ENCODE peak calls at places on chromosomes 2 and 18, in nine cellular contexts. One of them, this sample, is unnamed.

GRCh38 chr2:67294218-67294617 is 102.9 kb upstream of the ETAA1 start:
- DNase-seq in brain microvascular endothelial cell: no peak
- DNase-seq in activated CD4-positive, alpha-beta T cell treated with anti-CD3 and anti-CD28 coated beads, Interleukin-2, amount 10 ng/mL, durations not matched to agents 7 days and 5 days: no peak
- DNase-seq in stimulated activated CD8-positive, alpha-beta memory T cell treated with anti-CD3 and anti-CD28 coated beads, Interleukin-4, amount 100 ng/mL, for 1 hour: no peak
- DNase-seq in ACHN: no peak
- DNase-seq in T-helper 9 cell: no peak
- DNase-seq in glomerular endothelial cell: no peak
- DNase-seq in stimulated activated CD4-positive, alpha-beta T cell treated with anti-CD3 and anti-CD28 coated beads, TNF-alpha, amount 100 ng/mL, for 24 hours: no peak
- DNase-seq in GM19239: no peak
- DNase-seq in this sample: no peak

GRCh38 chr2:217934321-217935131 is 68.3 kb downstream of the TNS1 start:
- DNase-seq in activated CD4-positive, alpha-beta T cell treated with anti-CD3 and anti-CD28 coated beads, Interleukin-2, amount 10 ng/mL, durations not matched to agents 7 days and 5 days: no peak
- DNase-seq in T-helper 9 cell: no peak
- DNase-seq in ACHN: peak; percentile 86
- DNase-seq in stimulated activated CD4-positive, alpha-beta T cell treated with anti-CD3 and anti-CD28 coated beads, TNF-alpha, amount 100 ng/mL, for 24 hours: no peak
- DNase-seq in stimulated activated CD8-positive, alpha-beta memory T cell treated with anti-CD3 and anti-CD28 coated beads, Interleukin-4, amount 100 ng/mL, for 1 hour: no peak
- DNase-seq in brain microvascular endothelial cell: peak; percentile 95
- DNase-seq in GM19239: no peak
- DNase-seq in glomerular endothelial cell: no peak
- DNase-seq in this sample: peak; percentile 93

GRCh38 chr2:219912530-219912929 is 285.1 kb downstream of the SLC4A3 start:
- DNase-seq in activated CD4-positive, alpha-beta T cell treated with anti-CD3 and anti-CD28 coated beads, Interleukin-2, amount 10 ng/mL, durations not matched to agents 7 days and 5 days: no peak
- DNase-seq in T-helper 9 cell: no peak
- DNase-seq in ACHN: no peak
- DNase-seq in GM19239: no peak
- DNase-seq in brain microvascular endothelial cell: peak; percentile 46
- DNase-seq in stimulated activated CD8-positive, alpha-beta memory T cell treated with anti-CD3 and anti-CD28 coated beads, Interleukin-4, amount 100 ng/mL, for 1 hour: no peak
- DNase-seq in stimulated activated CD4-positive, alpha-beta T cell treated with anti-CD3 and anti-CD28 coated beads, TNF-alpha, amount 100 ng/mL, for 24 hours: no peak
- DNase-seq in glomerular endothelial cell: no peak
- DNase-seq in this sample: peak; percentile 5

GRCh38 chr18:4839639-4840038 is 357.4 kb downstream of the AKAIN1 start:
- DNase-seq in GM19239: no peak
- DNase-seq in stimulated activated CD8-positive, alpha-beta memory T cell treated with anti-CD3 and anti-CD28 coated beads, Interleukin-4, amount 100 ng/mL, for 1 hour: no peak
- DNase-seq in stimulated activated CD4-positive, alpha-beta T cell treated with anti-CD3 and anti-CD28 coated beads, TNF-alpha, amount 100 ng/mL, for 24 hours: no peak
- DNase-seq in activated CD4-positive, alpha-beta T cell treated with anti-CD3 and anti-CD28 coated beads, Interleukin-2, amount 10 ng/mL, durations not matched to agents 7 days and 5 days: no peak
- DNase-seq in T-helper 9 cell: no peak
- DNase-seq in brain microvascular endothelial cell: no peak
- DNase-seq in glomerular endothelial cell: no peak
- DNase-seq in ACHN: no peak
- DNase-seq in this sample: no peak

GRCh38 chr18:43515481-43515880 is 238.2 kb upstream of the SYT4 start:
- DNase-seq in activated CD4-positive, alpha-beta T cell treated with anti-CD3 and anti-CD28 coated beads, Interleukin-2, amount 10 ng/mL, durations not matched to agents 7 days and 5 days: no peak
- DNase-seq in stimulated activated CD4-positive, alpha-beta T cell treated with anti-CD3 and anti-CD28 coated beads, TNF-alpha, amount 100 ng/mL, for 24 hours: no peak
- DNase-seq in glomerular endothelial cell: no peak
- DNase-seq in stimulated activated CD8-positive, alpha-beta memory T cell treated with anti-CD3 and anti-CD28 coated beads, Interleukin-4, amount 100 ng/mL, for 1 hour: no peak
- DNase-seq in ACHN: no peak
- DNase-seq in T-helper 9 cell: no peak
- DNase-seq in GM19239: no peak
- DNase-seq in brain microvascular endothelial cell: no peak
- DNase-seq in this sample: no peak

GRCh38 chr2:200730960-200731359 is 80.8 kb upstream of the BZW1 start:
- DNase-seq in GM19239: no peak
- DNase-seq in activated CD4-positive, alpha-beta T cell treated with anti-CD3 and anti-CD28 coated beads, Interleukin-2, amount 10 ng/mL, durations not matched to agents 7 days and 5 days: no peak
- DNase-seq in stimulated activated CD8-positive, alpha-beta memory T cell treated with anti-CD3 and anti-CD28 coated beads, Interleukin-4, amount 100 ng/mL, for 1 hour: no peak
- DNase-seq in stimulated activated CD4-positive, alpha-beta T cell treated with anti-CD3 and anti-CD28 coated beads, TNF-alpha, amount 100 ng/mL, for 24 hours: no peak
- DNase-seq in T-helper 9 cell: no peak
- DNase-seq in ACHN: no peak
- DNase-seq in glomerular endothelial cell: no peak
- DNase-seq in brain microvascular endothelial cell: no peak
- DNase-seq in this sample: no peak

GRCh38 chr18:78913830-78914585 is 65.6 kb upstream of the SALL3 start:
- DNase-seq in brain microvascular endothelial cell: no peak
- DNase-seq in glomerular endothelial cell: no peak
- DNase-seq in stimulated activated CD4-positive, alpha-beta T cell treated with anti-CD3 and anti-CD28 coated beads, TNF-alpha, amount 100 ng/mL, for 24 hours: no peak
- DNase-seq in activated CD4-positive, alpha-beta T cell treated with anti-CD3 and anti-CD28 coated beads, Interleukin-2, amount 10 ng/mL, durations not matched to agents 7 days and 5 days: no peak
- DNase-seq in GM19239: no peak
- DNase-seq in ACHN: no peak
- DNase-seq in stimulated activated CD8-positive, alpha-beta memory T cell treated with anti-CD3 and anti-CD28 coated beads, Interleukin-4, amount 100 ng/mL, for 1 hour: no peak
- DNase-seq in T-helper 9 cell: no peak
- DNase-seq in this sample: no peak

GRCh38 chr2:146540271-146540932 is 1304.4 kb upstream of the ACVR2A start:
- DNase-seq in stimulated activated CD8-positive, alpha-beta memory T cell treated with anti-CD3 and anti-CD28 coated beads, Interleukin-4, amount 100 ng/mL, for 1 hour: no peak
- DNase-seq in activated CD4-positive, alpha-beta T cell treated with anti-CD3 and anti-CD28 coated beads, Interleukin-2, amount 10 ng/mL, durations not matched to agents 7 days and 5 days: no peak
- DNase-seq in GM19239: no peak
- DNase-seq in glomerular endothelial cell: no peak
- DNase-seq in brain microvascular endothelial cell: no peak
- DNase-seq in ACHN: no peak
- DNase-seq in stimulated activated CD4-positive, alpha-beta T cell treated with anti-CD3 and anti-CD28 coated beads, TNF-alpha, amount 100 ng/mL, for 24 hours: no peak
- DNase-seq in T-helper 9 cell: no peak
- DNase-seq in this sample: no peak

GRCh38 chr2:181780159-181781081 is 100.1 kb upstream of the NEUROD1 start:
- DNase-seq in GM19239: no peak
- DNase-seq in stimulated activated CD8-positive, alpha-beta memory T cell treated with anti-CD3 and anti-CD28 coated beads, Interleukin-4, amount 100 ng/mL, for 1 hour: no peak
- DNase-seq in T-helper 9 cell: no peak
- DNase-seq in brain microvascular endothelial cell: no peak
- DNase-seq in activated CD4-positive, alpha-beta T cell treated with anti-CD3 and anti-CD28 coated beads, Interleukin-2, amount 10 ng/mL, durations not matched to agents 7 days and 5 days: no peak
- DNase-seq in ACHN: peak; percentile 78
- DNase-seq in stimulated activated CD4-positive, alpha-beta T cell treated with anti-CD3 and anti-CD28 coated beads, TNF-alpha, amount 100 ng/mL, for 24 hours: no peak
- DNase-seq in glomerular endothelial cell: no peak
- DNase-seq in this sample: peak; percentile 82